ENCODE peak calls at places on chromosomes 1 and 21, in seven cellular contexts. One of them, this sample, is unnamed.

GRCh38 chr21:14562959-14563358 is 16.8 kb upstream of the SAMSN1 start:
- DNase-seq in OCI-M1: no peak
- DNase-seq in NCI-H1694: no peak
- DNase-seq in activated effector memory CD4-positive, alpha-beta T cell treated with Interleukin-2 at 50 U/mL for 16 hours: no peak
- DNase-seq in colonic mucosa: no peak
- DNase-seq in caudate nucleus: no peak
- DNase-seq in activated gamma-delta T cell treated with Interleukin-2 at 50 U/mL for 16 hours: no peak
- DNase-seq in this sample: no peak

GRCh38 chr1:16212251-16212961 is at the start of gene ARHGEF19:
- DNase-seq in OCI-M1: no peak
- DNase-seq in NCI-H1694: no peak
- DNase-seq in activated effector memory CD4-positive, alpha-beta T cell treated with Interleukin-2 at 50 U/mL for 16 hours: no peak
- DNase-seq in colonic mucosa: peak; percentile 55
- DNase-seq in caudate nucleus: no peak
- DNase-seq in activated gamma-delta T cell treated with Interleukin-2 at 50 U/mL for 16 hours: no peak
- DNase-seq in this sample: peak; percentile 54

GRCh38 chr21:34022557-34023335 is 50.6 kb upstream of the MRPS6 start:
- DNase-seq in OCI-M1: peak; percentile 61
- DNase-seq in NCI-H1694: no peak
- DNase-seq in activated effector memory CD4-positive, alpha-beta T cell treated with Interleukin-2 at 50 U/mL for 16 hours: no peak
- DNase-seq in colonic mucosa: no peak
- DNase-seq in caudate nucleus: no peak
- DNase-seq in activated gamma-delta T cell treated with Interleukin-2 at 50 U/mL for 16 hours: peak; percentile 33
- DNase-seq in this sample: peak; percentile 22

GRCh38 chr21:42280356-42281195 is 34.6 kb downstream of the TFF3 start:
- DNase-seq in OCI-M1: no peak
- DNase-seq in NCI-H1694: no peak
- DNase-seq in activated effector memory CD4-positive, alpha-beta T cell treated with Interleukin-2 at 50 U/mL for 16 hours: no peak
- DNase-seq in colonic mucosa: no peak
- DNase-seq in caudate nucleus: no peak
- DNase-seq in activated gamma-delta T cell treated with Interleukin-2 at 50 U/mL for 16 hours: no peak
- DNase-seq in this sample: no peak

GRCh38 chr1:221693087-221693486 is 48.8 kb downstream of the DUSP10 start:
- DNase-seq in OCI-M1: peak; percentile 73
- DNase-seq in NCI-H1694: no peak
- DNase-seq in activated effector memory CD4-positive, alpha-beta T cell treated with Interleukin-2 at 50 U/mL for 16 hours: no peak
- DNase-seq in colonic mucosa: no peak
- DNase-seq in caudate nucleus: no peak
- DNase-seq in activated gamma-delta T cell treated with Interleukin-2 at 50 U/mL for 16 hours: no peak
- DNase-seq in this sample: no peak

GRCh38 chr1:117570988-117571409 is 34.8 kb upstream of the TENT5C start:
- DNase-seq in OCI-M1: no peak
- DNase-seq in NCI-H1694: no peak
- DNase-seq in activated effector memory CD4-positive, alpha-beta T cell treated with Interleukin-2 at 50 U/mL for 16 hours: no peak
- DNase-seq in colonic mucosa: peak; percentile 85
- DNase-seq in caudate nucleus: no peak
- DNase-seq in activated gamma-delta T cell treated with Interleukin-2 at 50 U/mL for 16 hours: no peak
- DNase-seq in this sample: no peak

GRCh38 chr1:156409424-156409823 is 40.4 kb downstream of the RHBG start:
- DNase-seq in OCI-M1: no peak
- DNase-seq in NCI-H1694: no peak
- DNase-seq in activated effector memory CD4-positive, alpha-beta T cell treated with Interleukin-2 at 50 U/mL for 16 hours: no peak
- DNase-seq in colonic mucosa: no peak
- DNase-seq in caudate nucleus: no peak
- DNase-seq in activated gamma-delta T cell treated with Interleukin-2 at 50 U/mL for 16 hours: no peak
- DNase-seq in this sample: no peak

GRCh38 chr1:42674214-42674613 is 8.0 kb upstream of the YBX1 start:
- DNase-seq in OCI-M1: no peak
- DNase-seq in NCI-H1694: no peak
- DNase-seq in activated effector memory CD4-positive, alpha-beta T cell treated with Interleukin-2 at 50 U/mL for 16 hours: no peak
- DNase-seq in colonic mucosa: no peak
- DNase-seq in caudate nucleus: no peak
- DNase-seq in activated gamma-delta T cell treated with Interleukin-2 at 50 U/mL for 16 hours: no peak
- DNase-seq in this sample: no peak

GRCh38 chr1:182713939-182714338 is 29.6 kb upstream of the RGS8 start:
- DNase-seq in OCI-M1: peak; percentile 24
- DNase-seq in NCI-H1694: no peak
- DNase-seq in activated effector memory CD4-positive, alpha-beta T cell treated with Interleukin-2 at 50 U/mL for 16 hours: no peak
- DNase-seq in colonic mucosa: no peak
- DNase-seq in caudate nucleus: no peak
- DNase-seq in activated gamma-delta T cell treated with Interleukin-2 at 50 U/mL for 16 hours: no peak
- DNase-seq in this sample: no peak

GRCh38 chr1:2530501-2531361 is 668 bp upstream of the HES5 start:
- DNase-seq in OCI-M1: peak; percentile 60
- DNase-seq in NCI-H1694: peak; percentile 35
- DNase-seq in activated effector memory CD4-positive, alpha-beta T cell treated with Interleukin-2 at 50 U/mL for 16 hours: no peak
- DNase-seq in colonic mucosa: peak; percentile 65
- DNase-seq in caudate nucleus: peak; percentile 55
- DNase-seq in activated gamma-delta T cell treated with Interleukin-2 at 50 U/mL for 16 hours: no peak
- DNase-seq in this sample: no peak

GRCh38 chr1:5001466-5001865 is 347.1 kb downstream of the AJAP1 start:
- DNase-seq in OCI-M1: peak; percentile 1
- DNase-seq in NCI-H1694: no peak
- DNase-seq in activated effector memory CD4-positive, alpha-beta T cell treated with Interleukin-2 at 50 U/mL for 16 hours: no peak
- DNase-seq in colonic mucosa: no peak
- DNase-seq in caudate nucleus: no peak
- DNase-seq in activated gamma-delta T cell treated with Interleukin-2 at 50 U/mL for 16 hours: no peak
- DNase-seq in this sample: peak; percentile 74

GRCh38 chr1:15489052-15489736 is 13.3 kb downstream of the CELA2B start:
- DNase-seq in OCI-M1: no peak
- DNase-seq in NCI-H1694: peak; percentile 59
- DNase-seq in activated effector memory CD4-positive, alpha-beta T cell treated with Interleukin-2 at 50 U/mL for 16 hours: no peak
- DNase-seq in colonic mucosa: no peak
- DNase-seq in caudate nucleus: peak; percentile 48
- DNase-seq in activated gamma-delta T cell treated with Interleukin-2 at 50 U/mL for 16 hours: no peak
- DNase-seq in this sample: no peak

GRCh38 chr1:172431721-172432192 is 11.3 kb downstream of the C1orf105 start:
- DNase-seq in OCI-M1: no peak
- DNase-seq in NCI-H1694: no peak
- DNase-seq in activated effector memory CD4-positive, alpha-beta T cell treated with Interleukin-2 at 50 U/mL for 16 hours: peak; percentile 14
- DNase-seq in colonic mucosa: peak; percentile 81
- DNase-seq in caudate nucleus: no peak
- DNase-seq in activated gamma-delta T cell treated with Interleukin-2 at 50 U/mL for 16 hours: peak; percentile 9
- DNase-seq in this sample: no peak

GRCh38 chr1:4156241-4156640 is 256.2 kb upstream of the C1orf174 start:
- DNase-seq in OCI-M1: no peak
- DNase-seq in NCI-H1694: no peak
- DNase-seq in activated effector memory CD4-positive, alpha-beta T cell treated with Interleukin-2 at 50 U/mL for 16 hours: no peak
- DNase-seq in colonic mucosa: no peak
- DNase-seq in caudate nucleus: no peak
- DNase-seq in activated gamma-delta T cell treated with Interleukin-2 at 50 U/mL for 16 hours: no peak
- DNase-seq in this sample: no peak

GRCh38 chr1:151401125-151401788 is 1.9 kb downstream of the PSMB4 start:
- DNase-seq in OCI-M1: no peak
- DNase-seq in NCI-H1694: no peak
- DNase-seq in activated effector memory CD4-positive, alpha-beta T cell treated with Interleukin-2 at 50 U/mL for 16 hours: no peak
- DNase-seq in colonic mucosa: no peak
- DNase-seq in caudate nucleus: no peak
- DNase-seq in activated gamma-delta T cell treated with Interleukin-2 at 50 U/mL for 16 hours: no peak
- DNase-seq in this sample: no peak

GRCh38 chr1:33997127-33998047 is 133.5 kb downstream of the HMGB4 start:
- DNase-seq in OCI-M1: no peak
- DNase-seq in NCI-H1694: no peak
- DNase-seq in activated effector memory CD4-positive, alpha-beta T cell treated with Interleukin-2 at 50 U/mL for 16 hours: no peak
- DNase-seq in colonic mucosa: no peak
- DNase-seq in caudate nucleus: no peak
- DNase-seq in activated gamma-delta T cell treated with Interleukin-2 at 50 U/mL for 16 hours: no peak
- DNase-seq in this sample: no peak

GRCh38 chr1:167439301-167439988 is 78.9 kb downstream of the CD247 start:
- DNase-seq in OCI-M1: peak; percentile 56
- DNase-seq in NCI-H1694: no peak
- DNase-seq in activated effector memory CD4-positive, alpha-beta T cell treated with Interleukin-2 at 50 U/mL for 16 hours: no peak
- DNase-seq in colonic mucosa: peak; percentile 67
- DNase-seq in caudate nucleus: peak; percentile 59
- DNase-seq in activated gamma-delta T cell treated with Interleukin-2 at 50 U/mL for 16 hours: no peak
- DNase-seq in this sample: peak; percentile 87

GRCh38 chr1:15749399-15750291 is 7.3 kb downstream of the TMEM82 start:
- DNase-seq in OCI-M1: no peak
- DNase-seq in NCI-H1694: no peak
- DNase-seq in activated effector memory CD4-positive, alpha-beta T cell treated with Interleukin-2 at 50 U/mL for 16 hours: no peak
- DNase-seq in colonic mucosa: no peak
- DNase-seq in caudate nucleus: no peak
- DNase-seq in activated gamma-delta T cell treated with Interleukin-2 at 50 U/mL for 16 hours: no peak
- DNase-seq in this sample: no peak

GRCh38 chr1:3168678-3169077 is 99.7 kb downstream of the PRDM16 start:
- DNase-seq in OCI-M1: no peak
- DNase-seq in NCI-H1694: no peak
- DNase-seq in activated effector memory CD4-positive, alpha-beta T cell treated with Interleukin-2 at 50 U/mL for 16 hours: no peak
- DNase-seq in colonic mucosa: no peak
- DNase-seq in caudate nucleus: no peak
- DNase-seq in activated gamma-delta T cell treated with Interleukin-2 at 50 U/mL for 16 hours: no peak
- DNase-seq in this sample: no peak

GRCh38 chr1:26166719-26167281 is 2.0 kb downstream of the C1orf232 start:
- DNase-seq in OCI-M1: no peak
- DNase-seq in NCI-H1694: no peak
- DNase-seq in activated effector memory CD4-positive, alpha-beta T cell treated with Interleukin-2 at 50 U/mL for 16 hours: no peak
- DNase-seq in colonic mucosa: no peak
- DNase-seq in caudate nucleus: no peak
- DNase-seq in activated gamma-delta T cell treated with Interleukin-2 at 50 U/mL for 16 hours: no peak
- DNase-seq in this sample: no peak

GRCh38 chr1:161381707-161382106 is 14.0 kb upstream of the CFAP126 start:
- DNase-seq in OCI-M1: no peak
- DNase-seq in NCI-H1694: no peak
- DNase-seq in activated effector memory CD4-positive, alpha-beta T cell treated with Interleukin-2 at 50 U/mL for 16 hours: no peak
- DNase-seq in colonic mucosa: no peak
- DNase-seq in caudate nucleus: no peak
- DNase-seq in activated gamma-delta T cell treated with Interleukin-2 at 50 U/mL for 16 hours: no peak
- DNase-seq in this sample: no peak

GRCh38 chr1:225752245-225752644 is 25.4 kb upstream of the SRP9 start:
- DNase-seq in OCI-M1: no peak
- DNase-seq in NCI-H1694: no peak
- DNase-seq in activated effector memory CD4-positive, alpha-beta T cell treated with Interleukin-2 at 50 U/mL for 16 hours: no peak
- DNase-seq in colonic mucosa: no peak
- DNase-seq in caudate nucleus: no peak
- DNase-seq in activated gamma-delta T cell treated with Interleukin-2 at 50 U/mL for 16 hours: no peak
- DNase-seq in this sample: no peak